ENCODE peak calls at places on chromosome 11, in ten cellular contexts. Y, C, V, N, Q, I, F, U, X and S are unnamed samples.

GRCh38 chr11:75090778-75091177 is 5.9 kb downstream of the OR2AT4 start:
- DNase-seq in I (no peak), V (no peak), F (no peak), N (no peak), C (no peak), Y (no peak), U (no peak), Q (no peak), X (no peak), S (no peak)

GRCh38 chr11:8989411-8989810 is 14.4 kb downstream of the NRIP3 start:
- DNase-seq in N (no peak), Q (no peak), C (no peak), Y (no peak), F (no peak), U (no peak), X (no peak), I (no peak), V (no peak), S (no peak)

GRCh38 chr11:47004595-47005033 is 68.1 kb downstream of the CSTPP1 start:
- DNase-seq in I (peak), U (no peak), N (peak), C (peak), F (peak), V (peak), Q (peak), X (no peak), Y (no peak), S (peak)

GRCh38 chr11:48064306-48064705 is 83.9 kb downstream of the PTPRJ start:
- DNase-seq in Y (no peak), U (no peak), I (peak), Q (no peak), C (peak), V (no peak), N (no peak), X (no peak), F (no peak), S (no peak)

GRCh38 chr11:130050272-130050671 is 19.4 kb upstream of the APLP2 start:
- DNase-seq in Y (no peak), N (no peak), C (no peak), U (no peak), V (no peak), Q (no peak), I (no peak), X (no peak), F (no peak), S (no peak)

GRCh38 chr11:10931761-10932700 is 74.2 kb upstream of the ZBED5 start:
- DNase-seq in C (no peak), F (no peak), I (no peak), U (no peak), Y (no peak), X (no peak), N (no peak), V (peak), Q (peak), S (peak)

GRCh38 chr11:114044042-114044871 is 15.3 kb upstream of the ZBTB16 start:
- DNase-seq in Q (no peak), C (no peak), I (no peak), N (no peak), F (no peak), Y (no peak), U (no peak), X (no peak), V (no peak), S (no peak)

GRCh38 chr11:76823481-76824028 is 37.2 kb upstream of the ACER3 start:
- DNase-seq in Y (no peak), Q (no peak), U (no peak), C (peak), V (no peak), X (no peak), N (peak), F (peak), I (no peak), S (no peak)

GRCh38 chr11:75919525-75919924 is 104.5 kb downstream of the UVRAG start:
- DNase-seq in F (no peak), V (no peak), Q (no peak), N (no peak), C (no peak), Y (no peak), X (no peak), I (no peak), U (no peak), S (no peak)

GRCh38 chr11:65572356-65573043 is at the start of gene FAM89B:
- DNase-seq in N (peak), F (peak), I (no peak), X (peak), C (peak), V (peak), U (peak), Y (no peak), Q (peak), S (peak)

GRCh38 chr11:48307760-48308386 is 1.9 kb downstream of the OR4S1 start:
- DNase-seq in Y (no peak), V (peak), N (peak), F (peak), Q (peak), C (peak), U (peak), I (peak), X (peak), S (peak)